ENCODE peak calls at places on chromosomes 1 and 21, in seven cellular contexts. M is IMR-90, N is mesendoderm, P is mesenchymal stem cell, D is H9, V is H1, A is trophoblast cell. I is an unnamed sample.

GRCh38 chr21:29985866-29986265 is 46.1 kb upstream of the GRIK1 start:
- DNase-seq in M (no peak), N (no peak), P (no peak), D (no peak), V (no peak), A (no peak), I (no peak)

GRCh38 chr21:26188422-26188821 is 17.9 kb upstream of the APP start:
- DNase-seq in M (no peak), N (no peak), P (no peak), D (no peak), V (no peak), A (no peak), I (no peak)

GRCh38 chr1:51928896-51929295 is 50.4 kb upstream of the NRDC start:
- DNase-seq in M (peak; percentile 19), N (no peak), P (no peak), D (no peak), V (no peak), A (no peak), I (no peak)

GRCh38 chr1:32900956-32901822 is at the start of gene TMEM54:
- DNase-seq in M (peak; percentile 15), N (no peak), P (no peak), D (no peak), V (no peak), A (peak; percentile 66), I (no peak)

GRCh38 chr1:4825841-4826450 is 171.5 kb downstream of the AJAP1 start:
- DNase-seq in M (no peak), N (peak; percentile 75), P (no peak), D (peak; percentile 53), V (peak; percentile 7), A (no peak), I (peak; percentile 15)

GRCh38 chr21:26405735-26406361 is 167.2 kb downstream of the CYYR1 start:
- DNase-seq in M (peak; percentile 72), N (peak; percentile 84), P (peak; percentile 79), D (peak; percentile 36), V (no peak), A (peak; percentile 83), I (no peak)

GRCh38 chr1:7644906-7645750 is 126.0 kb upstream of the VAMP3 start:
- DNase-seq in M (peak; percentile 70), N (no peak), P (no peak), D (no peak), V (no peak), A (no peak), I (no peak)

GRCh38 chr1:101088431-101088830 is 62.8 kb upstream of the DPH5 start:
- DNase-seq in M (peak; percentile 7), N (no peak), P (no peak), D (no peak), V (no peak), A (no peak), I (no peak)

GRCh38 chr21:42850866-42851391 is 28.4 kb downstream of the WDR4 start:
- DNase-seq in M (no peak), N (peak; percentile 63), P (peak; percentile 22), D (peak; percentile 82), V (peak; percentile 44), A (peak; percentile 27), I (no peak)

GRCh38 chr21:42413500-42413899 is 9.8 kb downstream of the UBASH3A start:
- DNase-seq in M (no peak), N (no peak), P (no peak), D (no peak), V (no peak), A (no peak), I (no peak)

GRCh38 chr1:43529206-43529731 is 1.4 kb upstream of the PTPRF start:
- DNase-seq in M (peak; percentile 90), N (peak; percentile 93), P (peak; percentile 82), D (peak; percentile 83), V (no peak), A (peak; percentile 86), I (peak; percentile 89)

GRCh38 chr1:35855016-35855700 is 27.9 kb upstream of the AGO1 start:
- DNase-seq in M (no peak), N (peak; percentile 22), P (no peak), D (peak; percentile 35), V (no peak), A (no peak), I (no peak)

GRCh38 chr1:86419277-86419903 is 4.6 kb upstream of the CLCA2 start:
- DNase-seq in M (no peak), N (peak; percentile 14), P (peak; percentile 19), D (no peak), V (no peak), A (no peak), I (no peak)

GRCh38 chr1:91804546-91805023 is 81.4 kb downstream of the TGFBR3 start:
- DNase-seq in M (no peak), N (no peak), P (peak; percentile 54), D (no peak), V (no peak), A (peak; percentile 85), I (no peak)

GRCh38 chr1:160219062-160219929 is 14.1 kb downstream of the PEA15 start:
- DNase-seq in M (peak; percentile 80), N (peak; percentile 87), P (peak; percentile 80), D (peak; percentile 67), V (no peak), A (peak; percentile 40), I (no peak)

GRCh38 chr1:55708781-55709180 is 493.6 kb upstream of the USP24 start:
- DNase-seq in M (no peak), N (no peak), P (no peak), D (no peak), V (no peak), A (no peak), I (no peak)

GRCh38 chr1:155206891-155207577 is 663 bp downstream of the THBS3 start:
- DNase-seq in M (peak; percentile 74), N (peak; percentile 92), P (peak; percentile 87), D (peak; percentile 87), V (peak; percentile 81), A (peak; percentile 64), I (peak; percentile 70)

GRCh38 chr1:162210171-162210570 is 140.7 kb downstream of the NOS1AP start:
- DNase-seq in M (no peak), N (no peak), P (no peak), D (no peak), V (no peak), A (no peak), I (no peak)

GRCh38 chr21:30391615-30392014 is 4.2 kb upstream of the KRTAP13-1 start:
- DNase-seq in M (no peak), N (no peak), P (no peak), D (no peak), V (no peak), A (no peak), I (no peak)

GRCh38 chr1:163213626-163214025 is 10.9 kb upstream of the RGS5 start:
- DNase-seq in M (no peak), N (no peak), P (peak; percentile 46), D (no peak), V (no peak), A (no peak), I (no peak)

GRCh38 chr1:246324711-246325110 is 182.4 kb downstream of the SMYD3 start:
- DNase-seq in M (peak; percentile 72), N (peak; percentile 93), P (peak; percentile 59), D (peak; percentile 58), V (peak; percentile 27), A (no peak), I (peak; percentile 17)

GRCh38 chr1:230785643-230786405 is 38.6 kb downstream of the CAPN9 start:
- DNase-seq in M (no peak), N (no peak), P (no peak), D (no peak), V (no peak), A (no peak), I (no peak)

GRCh38 chr1:230787471-230787870 is 40.3 kb downstream of the CAPN9 start:
- DNase-seq in M (no peak), N (no peak), P (no peak), D (no peak), V (no peak), A (no peak), I (no peak)

GRCh38 chr1:230781596-230781995 is 34.4 kb downstream of the CAPN9 start:
- DNase-seq in M (peak; percentile 30), N (no peak), P (peak; percentile 16), D (no peak), V (no peak), A (no peak), I (no peak)

GRCh38 chr1:230788561-230789275 is 41.5 kb downstream of the CAPN9 start:
- DNase-seq in M (no peak), N (no peak), P (no peak), D (no peak), V (no peak), A (no peak), I (no peak)

DNA sequence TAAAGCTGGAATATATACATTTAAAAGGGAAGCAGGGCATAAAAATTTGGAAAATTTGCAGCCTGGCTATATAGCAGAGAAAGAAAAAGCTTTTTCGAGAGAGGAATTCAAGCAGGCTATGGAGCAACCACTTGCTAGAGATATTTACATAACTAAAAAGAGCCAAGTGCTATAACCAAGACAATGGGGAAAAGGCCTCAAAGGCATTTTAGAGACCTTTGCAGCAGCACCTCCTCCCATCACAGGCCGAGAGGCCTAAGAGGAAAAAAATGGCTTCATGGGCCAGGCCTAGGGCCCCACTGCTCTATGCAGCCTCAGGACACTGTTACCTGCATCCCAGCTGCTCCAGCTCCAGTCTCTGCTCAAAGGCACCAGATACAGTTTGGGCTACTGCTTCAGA is 37.0 kb downstream of the CAPN9 start:
- DNase-seq in M (no peak), N (no peak), P (no peak), D (peak; percentile 44), V (no peak), A (no peak), I (no peak)
- H2BK120ac ChIP-seq in M (no peak overlapping the region), N (no peak overlapping the region), P (no peak overlapping the region), D (no peak overlapping the region), V (no peak overlapping the region), A (no peak overlapping the region), I (no peak overlapping the region)

GRCh38 chr21:35416866-35417453 is 367.9 kb upstream of the RUNX1 start:
- DNase-seq in M (no peak), N (no peak), P (no peak), D (no peak), V (no peak), A (peak; percentile 30), I (no peak)
- H2BK120ac ChIP-seq in M (no peak overlapping the region), N (no peak overlapping the region), P (no peak overlapping the region), D (no peak overlapping the region), V (no peak overlapping the region), A (no peak overlapping the region), I (no peak overlapping the region)

DNA sequence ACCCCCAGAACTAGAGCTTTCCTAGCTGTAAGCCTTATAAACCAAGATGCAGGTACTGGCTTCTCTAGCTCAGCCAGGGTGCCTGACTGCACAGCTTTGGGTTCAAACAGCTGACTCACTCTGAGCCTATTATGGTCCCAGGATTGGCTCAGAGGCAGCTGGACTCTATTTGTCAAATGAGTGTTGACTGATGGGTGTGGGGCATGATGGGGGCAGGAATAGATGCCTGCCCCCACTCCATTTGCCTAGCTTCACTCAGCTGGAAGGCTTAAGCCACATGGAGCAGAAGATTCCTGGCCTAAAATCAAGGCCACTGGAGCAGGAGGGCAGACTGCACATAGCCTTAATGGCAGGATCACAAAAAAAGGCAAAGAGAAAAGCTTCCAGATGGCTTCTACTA is 90.5 kb downstream of the PIK3R3 start:
- DNase-seq in M (peak; percentile 27), N (no peak), P (no peak), D (no peak), V (no peak), A (no peak), I (no peak)
- H2BK120ac ChIP-seq in M (no peak overlapping the region), N (no peak overlapping the region), P (no peak overlapping the region), D (no peak overlapping the region), V (no peak overlapping the region), A (no peak overlapping the region), I (no peak overlapping the region)

DNA sequence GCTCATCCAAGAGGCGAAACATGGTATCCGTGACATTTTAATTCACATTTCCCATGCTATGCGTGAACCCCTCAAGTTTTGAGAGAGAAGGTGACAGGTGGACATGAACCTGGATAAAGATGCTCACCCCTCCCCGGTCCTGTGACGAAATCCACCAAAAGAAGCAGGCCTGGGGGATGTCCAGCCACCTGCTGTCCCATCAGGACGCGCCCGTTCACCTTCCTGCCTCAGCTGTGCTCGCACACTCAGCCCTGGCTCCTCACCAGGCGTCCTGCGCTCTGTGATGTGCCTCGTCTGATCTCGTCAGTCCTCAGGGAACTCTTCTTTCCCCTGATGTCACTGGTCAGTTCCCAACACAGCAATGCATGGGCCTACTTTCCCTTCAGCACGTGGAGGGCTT is 10.3 kb downstream of the FHAD1 start:
- DNase-seq in M (no peak), N (no peak), P (no peak), D (no peak), V (no peak), A (no peak), I (no peak)
- H2BK120ac ChIP-seq in M (no peak overlapping the region), N (no peak overlapping the region), P (no peak overlapping the region), D (no peak overlapping the region), V (no peak overlapping the region), A (no peak overlapping the region), I (no peak overlapping the region)

I was measured in neuronal stem cell.